ENCODE peak calls at places on chromosomes 11 and 22, in ten cellular contexts. D is CD8-positive, alpha-beta T cell; P is bronchial epithelial cell; Z is BE2C; Y is right lobe of liver; F is neural progenitor cell; V is A549; W is BJ; I is CD4-positive, alpha-beta T cell; A is brain microvascular endothelial cell. K is an unnamed sample.
A peak's percentile ranks its signal among the peaks of the same experiment; 100 is the strongest.

GRCh38 chr11:71391786-71392185 is 56.4 kb downstream of the DHCR7 start:
- DNase-seq in F (no peak), P (no peak), W (no peak), D (no peak), I (no peak), Z (no peak), A (no peak), Y (no peak), V (no peak), K (no peak)

GRCh38 chr11:83092488-83093384 is 21.0 kb upstream of the RAB30 start:
- DNase-seq in F (no peak), V (peak; percentile 50), W (no peak), P (peak; percentile 67), A (no peak), Y (peak; percentile 71), I (no peak), D (no peak), Z (peak; percentile 77), K (no peak)

GRCh38 chr11:70727899-70728620 is 329.7 kb downstream of the CTTN start:
- DNase-seq in V (no peak), D (no peak), W (no peak), I (no peak), F (peak; percentile 40), A (no peak), Z (no peak), Y (peak; percentile 18), P (peak; percentile 12), K (no peak)

GRCh38 chr11:119832536-119832935 is 103.5 kb upstream of the NECTIN1 start:
- DNase-seq in A (peak; percentile 28), W (no peak), D (no peak), Y (no peak), Z (peak; percentile 81), V (peak; percentile 8), F (peak; percentile 36), I (no peak), P (peak; percentile 27), K (no peak)

GRCh38 chr11:17388609-17389204 is at the start of gene KCNJ11:
- DNase-seq in D (no peak), P (no peak), Z (no peak), V (peak; percentile 29), Y (peak; percentile 64), A (no peak), F (peak; percentile 36), W (no peak), I (no peak), K (no peak)

GRCh38 chr22:50568626-50569025 is 5.9 kb upstream of the SYCE3 start:
- DNase-seq in W (no peak), V (no peak), D (no peak), F (no peak), P (peak; percentile 42), I (no peak), A (no peak), Z (no peak), Y (peak; percentile 67), K (no peak)

GRCh38 chr11:119479685-119480275 is 56.8 kb upstream of the THY1 start:
- DNase-seq in I (no peak), Z (no peak), V (peak; percentile 72), Y (no peak), W (no peak), P (peak; percentile 25), D (no peak), F (peak; percentile 67), A (peak; percentile 44), K (no peak)

GRCh38 chr11:19428206-19429001 is 187.7 kb upstream of the E2F8 start:
- DNase-seq in V (no peak), Z (no peak), D (no peak), Y (no peak), F (peak; percentile 58), W (no peak), A (no peak), I (no peak), P (peak; percentile 93), K (no peak)

GRCh38 chr22:38549106-38549884 is 20.7 kb downstream of the DMC1 start:
- DNase-seq in V (no peak), F (no peak), I (no peak), A (no peak), D (no peak), P (peak; percentile 75), W (no peak), Y (no peak), Z (no peak), K (no peak)

GRCh38 chr11:126634963-126635362 is 279.5 kb downstream of the ST3GAL4 start:
- DNase-seq in A (no peak), Y (no peak), D (no peak), Z (no peak), V (no peak), I (no peak), F (no peak), P (no peak), W (no peak), K (no peak)

GRCh38 chr11:66881436-66881835 is 24.6 kb downstream of the LRFN4 start:
- DNase-seq in I (no peak), P (no peak), W (no peak), A (no peak), F (no peak), Z (no peak), V (no peak), Y (no peak), D (no peak), K (no peak)
- TF ChIP-seq CTCF in I (no peak), P (no peak), W (no peak), A (no peak), F (no peak), Z (no peak), V (no peak), Y (no peak), D (no peak), K (no peak)

DNA sequence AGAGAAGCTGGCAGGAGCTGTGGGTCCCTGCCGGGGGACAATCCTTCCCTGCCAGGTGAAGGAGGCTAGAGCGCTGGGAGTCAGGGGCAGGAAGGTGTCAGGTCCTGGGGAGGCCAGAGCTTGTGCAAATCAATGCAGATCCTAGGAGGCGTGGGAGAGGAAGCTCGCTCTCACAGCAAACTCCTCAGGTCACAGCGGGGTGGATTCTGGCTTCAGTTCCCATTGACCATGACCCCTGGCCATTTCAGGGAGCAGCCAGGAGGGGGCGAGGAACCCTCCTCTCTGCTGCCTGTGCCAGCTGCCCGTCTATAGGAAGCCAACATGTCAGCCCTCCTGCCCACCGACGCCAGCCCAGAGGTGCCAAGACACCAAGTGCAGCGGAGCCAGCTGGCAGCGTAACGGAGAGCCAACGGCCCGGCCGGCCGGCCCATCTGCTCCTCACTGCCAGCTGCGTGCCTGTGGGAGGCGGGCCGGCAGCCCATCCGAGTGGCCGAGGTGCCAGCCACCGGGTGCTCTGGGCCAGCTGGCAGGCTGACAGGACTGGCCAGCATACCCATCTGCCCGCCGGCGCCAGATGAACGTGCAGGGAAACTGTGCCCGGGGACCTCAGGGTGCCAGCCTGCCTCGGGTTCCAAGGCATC is 374.9 kb downstream of the MIAT start:
- DNase-seq in W (no peak), P (no peak), F (peak; percentile 11), I (no peak), D (no peak), V (no peak), Z (peak; percentile 60), Y (no peak), A (no peak), K (no peak)
- TF ChIP-seq CTCF in W (no peak), P (peak; percentile 13), F (peak; percentile 34), I (no peak), D (no peak), V (no peak), Z (peak; percentile 78), Y (peak; percentile 14), A (peak; percentile 59), K (no peak)

GRCh38 chr11:67120881-67121710 is 2.0 kb downstream of the KDM2A start:
- DNase-seq in D (no peak), W (no peak), V (no peak), I (no peak), Z (no peak), P (peak; percentile 32), Y (peak; percentile 6), F (no peak), A (peak; percentile 20), K (no peak)

GRCh38 chr11:67118801-67119576 is at the start of gene KDM2A:
- DNase-seq in V (peak; percentile 100), I (peak; percentile 99), Z (peak; percentile 100), F (peak; percentile 100), Y (peak; percentile 100), A (peak; percentile 98), W (peak; percentile 87), D (peak; percentile 98), P (peak; percentile 93), K (peak; percentile 94)

GRCh38 chr11:67120456-67120855 is 1.4 kb downstream of the KDM2A start:
- DNase-seq in D (no peak), Z (no peak), F (no peak), Y (peak; percentile 6), W (no peak), I (no peak), A (no peak), V (no peak), P (no peak), K (no peak)

GRCh38 chr11:67118059-67118766 is 850 bp upstream of the KDM2A start:
- DNase-seq in F (no peak), I (peak; percentile 45), Z (peak; percentile 43), W (no peak), Y (peak; percentile 73), D (peak; percentile 62), A (no peak), V (peak; percentile 38), P (no peak), K (peak; percentile 59)

GRCh38 chr11:67119577-67120391 is 721 bp downstream of the KDM2A start:
- DNase-seq in A (no peak), V (peak; percentile 48), P (no peak), F (peak; percentile 66), Y (peak; percentile 63), Z (peak; percentile 40), D (peak; percentile 26), W (no peak), I (peak; percentile 12), K (peak; percentile 24)
- TF ChIP-seq CTCF in A (peak; percentile 9), V (no peak), P (no peak), F (peak; percentile 15), Y (peak; percentile 9), Z (no peak), D (no peak), W (no peak), I (no peak), K (no peak)

GRCh38 chr11:270451-271208 is 7.6 kb upstream of the NLRP6 start:
- DNase-seq in W (no peak), I (no peak), D (no peak), P (no peak), A (no peak), V (no peak), Z (no peak), Y (no peak), F (no peak), K (no peak)

GRCh38 chr11:266676-267439 is 11.3 kb upstream of the NLRP6 start:
- DNase-seq in I (no peak), V (no peak), D (peak; percentile 25), F (no peak), Y (no peak), A (no peak), P (no peak), W (no peak), Z (no peak), K (no peak)

GRCh38 chr11:271316-271715 is 6.9 kb upstream of the NLRP6 start:
- DNase-seq in D (no peak), W (no peak), F (no peak), I (no peak), Z (no peak), A (no peak), P (no peak), Y (no peak), V (no peak), K (no peak)

GRCh38 chr11:267491-267994 is 10.7 kb upstream of the NLRP6 start:
- DNase-seq in I (peak; percentile 41), Z (no peak), F (no peak), A (no peak), V (peak; percentile 35), W (no peak), Y (peak; percentile 74), P (no peak), D (peak; percentile 71), K (no peak)

GRCh38 chr11:269146-269890 is 8.9 kb upstream of the NLRP6 start:
- DNase-seq in I (peak; percentile 45), V (no peak), W (no peak), A (no peak), P (peak; percentile 45), Y (no peak), F (no peak), Z (no peak), D (peak; percentile 60), K (peak; percentile 60)
- TF ChIP-seq CTCF in I (no peak), V (no peak), W (no peak), A (no peak), P (no peak), Y (peak; percentile 30), F (no peak), Z (no peak), D (no peak), K (peak; percentile 41)